ENCODE peak calls at places on chromosomes 12 and 14, in nine cellular contexts. A, B, W, I, C, L, T, V and F are unnamed samples.

GRCh38 chr12:132771126-132771838 is 9.7 kb upstream of the ANKLE2 start:
- DNase-seq in A (no peak), B (no peak), W (no peak), I (no peak), C (no peak), L (peak), T (no peak), V (no peak), F (peak)

GRCh38 chr12:118689793-118690192 is 291.5 kb upstream of the SRRM4 start:
- DNase-seq in A (no peak), B (no peak), W (no peak), I (no peak), C (no peak), L (no peak), T (no peak), V (no peak), F (no peak)

GRCh38 chr12:92425152-92425551 is 277.6 kb upstream of the PLEKHG7 start:
- DNase-seq in A (no peak), B (no peak), W (no peak), I (no peak), C (no peak), L (no peak), T (no peak), V (no peak), F (no peak)

GRCh38 chr14:90276627-90277367 is 20.4 kb downstream of the PSMC1 start:
- DNase-seq in A (no peak), B (peak), W (no peak), I (no peak), C (no peak), L (no peak), T (no peak), V (peak), F (no peak)

GRCh38 chr12:89731614-89732013 is 23.0 kb upstream of the ATP2B1 start:
- DNase-seq in A (no peak), B (no peak), W (no peak), I (no peak), C (no peak), L (no peak), T (no peak), V (no peak), F (no peak)

GRCh38 chr14:20873370-20874177 is 17.6 kb upstream of the RNASE3 start:
- DNase-seq in A (peak), B (peak), W (peak), I (peak), C (peak), L (peak), T (peak), V (peak), F (peak)

GRCh38 chr12:109239179-109239578 is 69.9 kb downstream of the FOXN4 start:
- DNase-seq in A (peak), B (no peak), W (no peak), I (no peak), C (no peak), L (no peak), T (no peak), V (no peak), F (no peak)

GRCh38 chr14:55583942-55584468 is 4.0 kb downstream of the KTN1 start:
- DNase-seq in A (no peak), B (no peak), W (no peak), I (no peak), C (no peak), L (no peak), T (peak), V (peak), F (no peak)

GRCh38 chr12:1058423-1058822 is 67.4 kb downstream of the ERC1 start:
- DNase-seq in A (no peak), B (no peak), W (no peak), I (no peak), C (no peak), L (no peak), T (no peak), V (no peak), F (no peak)

GRCh38 chr14:57066887-57067513 is 201.7 kb downstream of the EXOC5 start:
- DNase-seq in A (no peak), B (peak), W (peak), I (peak), C (no peak), L (peak), T (peak), V (peak), F (no peak)

GRCh38 chr14:53613404-53614253 is 343.0 kb downstream of the BMP4 start:
- DNase-seq in A (no peak), B (no peak), W (no peak), I (peak), C (no peak), L (peak), T (peak), V (no peak), F (peak)

GRCh38 chr12:89225808-89226368 is 126.4 kb downstream of the DUSP6 start:
- DNase-seq in A (no peak), B (no peak), W (peak), I (peak), C (no peak), L (peak), T (no peak), V (no peak), F (no peak)

GRCh38 chr12:51009038-51009437 is 17.1 kb downstream of the SLC11A2 start:
- DNase-seq in A (peak), B (no peak), W (peak), I (no peak), C (no peak), L (peak), T (no peak), V (no peak), F (peak)

GRCh38 chr12:88994537-88994936 is 357.8 kb downstream of the DUSP6 start:
- DNase-seq in A (no peak), B (no peak), W (no peak), I (no peak), C (no peak), L (no peak), T (no peak), V (no peak), F (no peak)

GRCh38 chr14:22388669-22389625 is 200.1 kb downstream of the DAD1 start:
- DNase-seq in A (no peak), B (no peak), W (no peak), I (no peak), C (no peak), L (no peak), T (peak), V (no peak), F (no peak)

DNA sequence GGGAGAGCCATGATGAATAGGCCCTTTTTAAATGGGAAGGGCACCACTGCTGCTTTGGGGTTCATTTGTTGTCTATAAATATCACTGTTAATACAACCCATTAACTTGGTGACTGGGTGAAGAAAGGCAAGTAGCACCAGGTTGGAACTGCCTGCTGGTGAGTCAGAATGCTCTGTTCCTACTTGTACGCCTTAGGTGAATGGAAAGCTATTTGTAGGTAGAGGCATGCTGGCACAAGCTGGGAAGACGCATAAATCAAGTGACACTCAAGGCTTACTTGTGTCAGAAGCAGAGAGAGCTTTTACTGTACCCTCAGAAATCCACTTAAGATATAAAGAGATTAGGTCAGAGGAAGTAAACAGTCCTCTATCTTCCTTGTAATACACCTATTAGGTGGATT is 142.5 kb downstream of the TMX1 start:
- DNase-seq in A (no peak), B (no peak), W (peak), I (no peak), C (no peak), L (no peak), T (no peak), V (no peak), F (no peak)
- TF ChIP-seq POLR2AphosphoS5 in A (no peak), B (no peak), W (peak), I (no peak), C (no peak), L (no peak), T (no peak), V (no peak), F (no peak)

DNA sequence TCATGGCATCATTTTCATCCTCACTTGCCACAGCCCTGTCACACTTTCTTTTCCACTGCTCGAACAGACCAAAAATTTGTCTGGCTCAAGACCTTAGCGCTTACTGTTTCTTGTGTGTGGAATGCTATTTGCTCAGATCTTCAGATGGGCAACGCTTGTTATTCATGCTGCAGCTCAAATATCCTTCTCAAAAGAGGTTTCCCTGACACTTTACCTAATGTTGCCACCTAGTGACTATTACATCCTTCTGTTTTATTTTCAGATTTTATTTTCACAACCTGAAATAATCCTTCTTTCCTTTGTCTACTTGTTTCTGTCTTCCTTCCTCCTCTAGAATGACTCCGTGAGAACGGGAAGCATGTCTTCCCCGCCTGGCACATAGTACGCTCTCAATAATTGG is 5.6 kb downstream of the FBXO33 start:
- DNase-seq in A (no peak), B (no peak), W (no peak), I (no peak), C (no peak), L (no peak), T (peak), V (no peak), F (no peak)
- TF ChIP-seq POLR2A in A (no peak), B (no peak), W (no peak), I (no peak), C (no peak), L (no peak), T (no peak), V (no peak), F (no peak)

DNA sequence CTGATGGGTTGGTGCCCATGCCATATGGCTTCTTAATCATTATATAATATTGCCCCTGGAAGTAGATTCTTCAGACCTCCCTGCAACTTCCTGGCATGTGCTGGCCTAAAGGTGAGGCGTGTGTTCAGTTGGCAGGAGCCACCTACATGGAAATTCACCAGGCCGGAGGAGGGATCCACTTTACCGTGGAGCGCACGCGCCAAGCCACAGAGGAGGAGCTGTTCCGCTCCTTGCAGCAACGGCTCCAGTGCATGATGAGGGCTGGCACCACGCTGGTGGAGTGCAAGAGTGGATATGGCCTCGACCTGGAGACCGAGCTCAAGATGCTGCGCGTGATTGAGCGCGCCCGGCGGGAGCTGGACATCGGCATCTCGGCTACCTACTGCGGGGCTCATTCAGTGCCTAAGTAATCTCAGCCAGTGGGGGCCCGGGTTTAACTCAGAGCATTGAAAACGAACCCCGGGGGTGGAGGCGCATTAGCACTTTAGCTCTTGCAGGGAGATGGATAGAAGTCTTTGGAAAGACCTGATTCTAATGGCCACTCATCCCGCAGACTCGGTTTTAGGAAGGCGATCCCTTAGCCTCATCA is 13.5 kb downstream of the AMDHD1 start:
- DNase-seq in A (no peak), B (peak), W (no peak), I (no peak), C (no peak), L (no peak), T (no peak), V (no peak), F (no peak)
- TF ChIP-seq POLR2AphosphoS5 in A (no peak), B (no peak), W (no peak), I (no peak), C (no peak), L (no peak), T (no peak), V (no peak), F (no peak)

GRCh38 chr12:57746025-57746424 is 1.2 kb downstream of the TSPAN31 start:
- DNase-seq in A (no peak), B (no peak), W (no peak), I (no peak), C (no peak), L (no peak), T (no peak), V (peak), F (no peak)

GRCh38 chr12:57744777-57745484 is at the start of gene TSPAN31:
- DNase-seq in A (peak), B (no peak), W (peak), I (peak), C (peak), L (peak), T (peak), V (peak), F (peak)

GRCh38 chr12:57744194-57744776 is 554 bp upstream of the TSPAN31 start:
- DNase-seq in A (peak), B (peak), W (peak), I (peak), C (peak), L (peak), T (no peak), V (peak), F (peak)

GRCh38 chr12:57743769-57744168 is 1.1 kb upstream of the TSPAN31 start:
- DNase-seq in A (no peak), B (no peak), W (no peak), I (no peak), C (no peak), L (no peak), T (no peak), V (no peak), F (no peak)

DNA sequence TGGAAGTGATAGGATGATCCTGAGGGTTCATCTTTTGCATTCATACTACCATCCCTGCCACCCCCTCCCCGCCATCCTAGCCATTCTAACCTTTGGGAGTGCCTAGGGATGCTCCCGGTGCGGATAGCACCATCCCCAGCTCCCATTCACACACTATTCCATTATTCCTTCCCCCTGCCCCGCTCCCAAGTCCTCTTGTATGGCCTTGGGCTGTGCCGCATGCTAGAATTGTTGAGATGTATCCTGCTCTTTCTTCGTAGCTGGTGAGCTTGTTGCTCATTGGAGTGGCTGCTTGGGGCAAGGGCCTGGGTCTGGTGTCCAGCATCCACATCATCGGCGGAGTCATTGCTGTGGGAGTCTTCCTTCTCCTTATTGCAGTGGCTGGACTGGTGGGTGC is 644 bp downstream of the TSPAN31 start:
- DNase-seq in A (peak), B (no peak), W (no peak), I (no peak), C (no peak), L (no peak), T (no peak), V (peak), F (peak)
- TF ChIP-seq POLR2A in A (no peak), B (peak), W (no peak), I (no peak), C (no peak), L (no peak), T (no peak), V (peak), F (no peak)

GRCh38 chr12:48681738-48682532 is at the start of gene KANSL2:
- DNase-seq in A (peak), B (peak), W (peak), I (peak), C (peak), L (peak), T (peak), V (peak), F (peak)
- TF ChIP-seq POLR2AphosphoS5 in A (peak), B (peak), W (peak), I (peak), C (peak), L (peak), T (peak), V (peak), F (peak)

DNA sequence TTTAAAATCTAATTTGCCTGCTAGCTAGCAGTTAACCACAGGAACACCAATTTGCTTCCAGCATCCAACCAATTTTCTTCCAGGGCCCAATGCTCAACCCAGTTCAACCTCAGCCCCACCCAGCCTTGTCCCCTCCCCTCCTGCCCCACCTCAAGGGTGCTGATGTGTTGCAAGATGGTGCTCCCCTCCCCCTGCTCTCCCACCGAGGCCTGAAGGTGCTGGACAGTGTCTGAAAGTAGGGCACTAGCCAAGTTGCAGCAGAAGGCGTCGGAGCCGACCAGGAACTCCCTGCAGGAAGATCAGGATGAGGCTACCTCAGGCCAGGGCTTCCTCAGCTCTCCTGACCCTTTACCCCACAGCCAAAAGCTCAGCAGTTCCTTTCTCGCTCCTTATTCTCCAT is 3.7 kb downstream of the STAT6 start:
- DNase-seq in A (no peak), B (no peak), W (no peak), I (no peak), C (no peak), L (no peak), T (no peak), V (peak), F (no peak)
- TF ChIP-seq POLR2A in A (no peak), B (no peak), W (no peak), I (no peak), C (no peak), L (no peak), T (no peak), V (no peak), F (no peak)

GRCh38 chr14:105026789-105027563 is 6.1 kb upstream of the CDCA4 start:
- DNase-seq in A (no peak), B (no peak), W (no peak), I (peak), C (no peak), L (no peak), T (no peak), V (no peak), F (no peak)
- TF ChIP-seq POLR2AphosphoS5 in A (no peak), B (no peak), W (no peak), I (no peak), C (no peak), L (no peak), T (no peak), V (no peak), F (no peak)

GRCh38 chr12:113075137-113075683 is 18.7 kb downstream of the DTX1 start:
- DNase-seq in A (no peak), B (no peak), W (no peak), I (no peak), C (no peak), L (peak), T (no peak), V (no peak), F (peak)
- TF ChIP-seq POLR2A in A (no peak), B (no peak), W (no peak), I (no peak), C (no peak), L (no peak), T (no peak), V (no peak), F (no peak)

GRCh38 chr14:105838107-105838506 is 311.7 kb downstream of the TMEM121 start:
- DNase-seq in A (no peak), B (no peak), W (no peak), I (no peak), C (no peak), L (no peak), T (no peak), V (no peak), F (no peak)

GRCh38 chr14:105839425-105840265 is 313.3 kb downstream of the TMEM121 start:
- DNase-seq in A (peak), B (peak), W (no peak), I (no peak), C (peak), L (no peak), T (no peak), V (no peak), F (no peak)

GRCh38 chr14:105840266-105841021 is 314.1 kb downstream of the TMEM121 start:
- DNase-seq in A (peak), B (peak), W (no peak), I (no peak), C (peak), L (no peak), T (no peak), V (no peak), F (peak)

GRCh38 chr14:105837349-105838063 is 311.1 kb downstream of the TMEM121 start:
- DNase-seq in A (no peak), B (no peak), W (no peak), I (no peak), C (peak), L (no peak), T (no peak), V (no peak), F (no peak)

DNA sequence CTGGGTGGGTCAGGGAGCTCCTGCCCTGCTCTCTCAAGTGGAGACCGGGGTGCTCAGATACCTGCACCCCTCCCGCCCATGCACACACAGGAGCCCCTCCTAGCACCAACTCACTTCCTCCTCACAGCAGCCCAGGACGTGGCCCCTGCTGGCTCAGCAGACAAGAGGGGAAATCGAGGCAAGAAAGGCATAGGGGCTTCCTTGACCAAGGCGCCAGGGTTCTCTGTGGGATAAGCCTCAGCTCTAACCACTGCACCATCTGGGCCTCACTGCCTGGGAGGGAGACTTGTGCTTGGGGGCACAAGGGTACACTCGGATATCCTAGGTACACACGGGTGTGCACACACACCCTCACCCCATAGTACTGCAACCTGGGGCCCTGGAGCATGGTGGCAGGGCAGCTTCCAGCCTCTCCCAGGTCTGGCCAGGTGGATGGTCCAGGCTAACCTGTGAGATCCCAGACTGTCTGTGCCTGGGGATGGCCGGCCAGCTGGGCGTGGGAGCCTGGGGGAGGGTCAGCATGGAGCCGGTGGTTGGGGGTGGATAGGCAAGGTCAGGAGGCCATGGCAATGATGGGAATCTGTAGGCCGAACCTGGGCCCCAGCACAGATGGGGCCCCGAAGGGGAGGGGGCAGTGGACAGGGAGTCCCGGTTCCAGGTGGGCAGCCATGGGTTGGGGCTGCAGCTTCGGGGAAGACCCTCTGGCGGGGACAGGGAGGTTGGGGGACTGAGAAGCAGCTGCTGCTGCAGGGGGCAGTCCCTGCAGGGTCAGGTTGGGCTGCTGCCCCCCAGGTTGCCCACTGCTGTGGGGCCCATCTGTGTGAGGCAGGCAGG is 312.4 kb downstream of the TMEM121 start:
- DNase-seq in A (peak), B (peak), W (no peak), I (no peak), C (peak), L (no peak), T (no peak), V (no peak), F (no peak)
- TF ChIP-seq POLR2AphosphoS5 in A (no peak), B (no peak), W (no peak), I (no peak), C (no peak), L (no peak), T (no peak), V (no peak), F (peak)